ENCODE peak calls at places on chromosome 9, in seven cellular contexts. Y is cardiac muscle cell, K is body of pancreas, E is fibroblast of lung, C is A549, W is pancreas, A is esophagus squamous epithelium. P is an unnamed sample.
A peak's percentile ranks its signal among the peaks of the same experiment; 100 is the strongest.

GRCh38 chr9:5425006-5425628 is 12.6 kb downstream of the PLGRKT start:
- DNase-seq in Y (no peak), K (no peak), E (no peak), C (peak; percentile 41), W (no peak), A (no peak), P (no peak)

GRCh38 chr9:79570449-79571308 is 1.1 kb upstream of the TLE4 start:
- DNase-seq in Y (peak; percentile 62), K (no peak), E (peak; percentile 63), C (peak; percentile 60), W (peak; percentile 73), A (peak; percentile 69), P (peak; percentile 13)

GRCh38 chr9:121038452-121039203 is 11.4 kb downstream of the C5 start:
- DNase-seq in Y (no peak), K (no peak), E (no peak), C (no peak), W (no peak), A (no peak), P (no peak)

GRCh38 chr9:121883281-121884056 is 209.6 kb downstream of the TTLL11 start:
- DNase-seq in Y (peak; percentile 55), K (no peak), E (peak; percentile 50), C (no peak), W (no peak), A (no peak), P (no peak)

GRCh38 chr9:75083188-75083976 is 4.6 kb downstream of the NMRK1 start:
- DNase-seq in Y (peak; percentile 61), K (peak; percentile 70), E (no peak), C (no peak), W (no peak), A (no peak), P (no peak)

GRCh38 chr9:114906922-114907571 is 23.3 kb downstream of the TNFSF8 start:
- DNase-seq in Y (peak; percentile 58), K (no peak), E (peak; percentile 39), C (peak; percentile 49), W (no peak), A (no peak), P (peak; percentile 58)

GRCh38 chr9:89312154-89312616 is 1.2 kb downstream of the CKS2 start:
- DNase-seq in Y (peak; percentile 21), K (no peak), E (no peak), C (no peak), W (no peak), A (no peak), P (peak; percentile 28)

GRCh38 chr9:109469646-109470358 is 28.3 kb downstream of the PTPN3 start:
- DNase-seq in Y (peak; percentile 80), K (peak; percentile 85), E (peak; percentile 74), C (peak; percentile 69), W (no peak), A (no peak), P (no peak)

GRCh38 chr9:111586378-111586777 is 13.1 kb downstream of the PTGR1 start:
- DNase-seq in Y (no peak), K (no peak), E (no peak), C (no peak), W (no peak), A (no peak), P (no peak)

GRCh38 chr9:88749420-88749819 is 214.4 kb downstream of the NXNL2 start:
- DNase-seq in Y (no peak), K (no peak), E (peak; percentile 72), C (no peak), W (no peak), A (no peak), P (peak; percentile 53)

GRCh38 chr9:108963459-108964143 is 29.4 kb downstream of the ABITRAM start:
- DNase-seq in Y (peak; percentile 5), K (no peak), E (no peak), C (no peak), W (no peak), A (no peak), P (no peak)

GRCh38 chr9:78821126-78821822 is 524.3 kb downstream of the PSAT1 start:
- DNase-seq in Y (peak; percentile 34), K (peak; percentile 55), E (peak; percentile 19), C (peak; percentile 20), W (no peak), A (no peak), P (peak; percentile 33)

GRCh38 chr9:95264954-95265615 is 52.4 kb downstream of the FANCC start:
- DNase-seq in Y (peak; percentile 17), K (no peak), E (peak; percentile 52), C (no peak), W (no peak), A (no peak), P (no peak)

GRCh38 chr9:3989915-3990314 is 310.0 kb downstream of the GLIS3 start:
- DNase-seq in Y (no peak), K (no peak), E (no peak), C (no peak), W (no peak), A (no peak), P (no peak)

GRCh38 chr9:35103660-35104191 is 795 bp upstream of the STOML2 start:
- DNase-seq in Y (no peak), K (no peak), E (no peak), C (no peak), W (no peak), A (no peak), P (no peak)

GRCh38 chr9:110030632-110031031 is 177.3 kb downstream of the C9orf152 start:
- DNase-seq in Y (no peak), K (no peak), E (peak; percentile 79), C (no peak), W (no peak), A (no peak), P (no peak)

GRCh38 chr9:95005276-95006141 is 279.0 kb downstream of the AOPEP start:
- DNase-seq in Y (no peak), K (peak; percentile 42), E (no peak), C (no peak), W (peak; percentile 74), A (no peak), P (peak; percentile 31)

GRCh38 chr9:617441-618085 is 223.9 kb upstream of the DMRT1 start:
- DNase-seq in Y (peak; percentile 36), K (no peak), E (no peak), C (no peak), W (no peak), A (no peak), P (no peak)

GRCh38 chr9:136439550-136440408 is at the start of gene INPP5E:
- DNase-seq in Y (peak; percentile 82), K (peak; percentile 81), E (peak; percentile 69), C (peak; percentile 79), W (peak; percentile 86), A (no peak), P (no peak)

GRCh38 chr9:82117025-82117424 is 128.5 kb downstream of the SPATA31D1 start:
- DNase-seq in Y (no peak), K (peak; percentile 7), E (peak; percentile 30), C (no peak), W (no peak), A (no peak), P (no peak)

GRCh38 chr9:132670359-132670815 is at the start of gene GTF3C4:
- DNase-seq in Y (peak; percentile 92), K (peak; percentile 91), E (peak; percentile 41), C (peak; percentile 69), W (peak; percentile 95), A (peak; percentile 32), P (peak; percentile 67)

GRCh38 chr9:85268024-85268610 is 473.6 kb downstream of the AGTPBP1 start:
- DNase-seq in Y (no peak), K (no peak), E (no peak), C (no peak), W (no peak), A (no peak), P (no peak)

GRCh38 chr9:79592736-79593493 is 21.1 kb downstream of the TLE4 start:
- DNase-seq in Y (no peak), K (no peak), E (no peak), C (no peak), W (no peak), A (no peak), P (no peak)

GRCh38 chr9:69743930-69744329 is 15.9 kb downstream of the PTAR1 start:
- DNase-seq in Y (no peak), K (no peak), E (no peak), C (no peak), W (no peak), A (no peak), P (no peak)

GRCh38 chr9:136081113-136081825 is 13.8 kb downstream of the NACC2 start:
- DNase-seq in Y (no peak), K (peak; percentile 40), E (no peak), C (no peak), W (peak; percentile 65), A (no peak), P (no peak)

GRCh38 chr9:91210318-91210717 is 151.4 kb downstream of the AUH start:
- DNase-seq in Y (no peak), K (no peak), E (no peak), C (no peak), W (no peak), A (no peak), P (no peak)

GRCh38 chr9:91208837-91209236 is 152.9 kb downstream of the AUH start:
- DNase-seq in Y (no peak), K (no peak), E (no peak), C (no peak), W (no peak), A (no peak), P (no peak)

GRCh38 chr9:91212592-91213243 is 149.0 kb downstream of the AUH start:
- DNase-seq in Y (no peak), K (no peak), E (no peak), C (no peak), W (no peak), A (no peak), P (no peak)

GRCh38 chr9:91211919-91212318 is 149.8 kb downstream of the AUH start:
- DNase-seq in Y (no peak), K (peak; percentile 48), E (no peak), C (no peak), W (no peak), A (no peak), P (no peak)

DNA sequence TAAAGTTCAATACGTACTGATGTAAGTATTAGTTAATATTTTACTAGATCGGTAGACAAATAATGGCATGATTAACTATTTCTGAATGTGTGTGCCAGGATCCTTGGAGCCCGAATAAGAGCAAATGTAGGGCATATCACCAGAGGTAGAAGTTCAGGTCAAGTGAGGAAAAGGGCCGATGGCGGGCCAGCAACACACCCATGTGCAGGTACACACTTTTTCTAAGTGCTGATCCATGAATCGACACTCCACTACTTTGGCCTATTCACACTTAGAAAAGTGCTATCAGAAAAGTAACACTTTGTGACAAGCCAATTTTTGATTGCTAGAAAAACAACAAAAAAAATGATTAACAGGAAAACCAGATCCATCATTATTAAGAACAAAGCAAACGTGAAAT is 150.3 kb downstream of the AUH start:
- DNase-seq in Y (no peak), K (peak; percentile 54), E (no peak), C (no peak), W (no peak), A (no peak), P (no peak)
- H3K4me1 ChIP-seq in Y (peaks cover 17% of the 10 kb centered on the region), K (peaks cover 68% of the 10 kb centered on the region), E (peaks cover 6% of the 10 kb centered on the region), C (peaks cover 23% of the 10 kb centered on the region), W (peaks cover 47% of the 10 kb centered on the region), A (peaks cover 25% of the 10 kb centered on the region), P (peaks cover 11% of the 10 kb centered on the region)

GRCh38 chr9:92094655-92095054 is 20.6 kb downstream of the SPTLC1 start:
- DNase-seq in Y (peak; percentile 5), K (no peak), E (peak; percentile 28), C (no peak), W (no peak), A (no peak), P (no peak)
- TF ChIP-seq CTCF in Y (no peak), K (no peak), E (no peak), C (no peak), W (no peak), A (no peak), P (no peak)

GRCh38 chr9:134425815-134426214 is 99.6 kb downstream of the RXRA start:
- DNase-seq in Y (no peak), K (no peak), E (no peak), C (no peak), W (no peak), A (no peak), P (no peak)
- H3K4me1 ChIP-seq in Y (no peaks in the 10 kb centered on the region), K (peaks cover 19% of the 10 kb centered on the region), E (no peaks in the 10 kb centered on the region), C (peaks cover 5% of the 10 kb centered on the region), W (no peaks in the 10 kb centered on the region), A (peaks cover 74% of the 10 kb centered on the region), P (no peaks in the 10 kb centered on the region)

GRCh38 chr9:134950404-134950760 is 32.7 kb upstream of the FCN1 start:
- DNase-seq in Y (no peak), K (no peak), E (no peak), C (no peak), W (no peak), A (no peak), P (no peak)
- TF ChIP-seq CTCF in Y (no peak), K (no peak), E (no peak), C (no peak), W (no peak), A (no peak), P (no peak)

P was measured in foreskin keratinocyte.